ENCODE peak calls at places on chromosomes 11 and 22, in seven cellular contexts. D is AG04450, U is body of pancreas, N is mesendoderm, T is HL-60, F is fibroblast of mammary gland, Y is left ventricle myocardium inferior. O is an unnamed sample.

GRCh38 chr11:77126156-77126775 is 1.8 kb upstream of the MYO7A start:
- DNase-seq in D (no peak), U (peak; percentile 32), N (peak; percentile 17), T (no peak), F (no peak), Y (no peak), O (no peak)

GRCh38 chr11:56700919-56701485 is 2.1 kb downstream of the OR9G1 start:
- DNase-seq in D (no peak), U (no peak), N (no peak), T (no peak), F (no peak), Y (no peak), O (no peak)

GRCh38 chr11:126992065-126992803 is 8.3 kb downstream of the KIRREL3 start:
- DNase-seq in D (peak; percentile 90), U (no peak), N (peak; percentile 57), T (no peak), F (peak; percentile 95), Y (no peak), O (peak; percentile 87)

GRCh38 chr11:118907051-118907748 is 18.5 kb downstream of the BCL9L start:
- DNase-seq in D (no peak), U (peak; percentile 91), N (peak; percentile 86), T (peak; percentile 84), F (peak; percentile 74), Y (peak; percentile 81), O (peak; percentile 79)

GRCh38 chr11:59271811-59272327 is 59.1 kb upstream of the MPEG1 start:
- DNase-seq in D (no peak), U (no peak), N (no peak), T (no peak), F (no peak), Y (no peak), O (no peak)

GRCh38 chr11:126959700-126960099 is 40.9 kb downstream of the KIRREL3 start:
- DNase-seq in D (no peak), U (no peak), N (no peak), T (no peak), F (no peak), Y (no peak), O (no peak)

GRCh38 chr11:2743427-2744110 is 43.8 kb upstream of the KCNQ1OT1 start:
- DNase-seq in D (no peak), U (peak; percentile 3), N (no peak), T (no peak), F (no peak), Y (peak; percentile 10), O (no peak)

GRCh38 chr11:46380340-46381045 is 976 bp upstream of the MDK start:
- DNase-seq in D (no peak), U (peak; percentile 74), N (peak; percentile 90), T (peak; percentile 36), F (peak; percentile 36), Y (peak; percentile 76), O (peak; percentile 49)

GRCh38 chr11:134683860-134684259 is 271.8 kb upstream of the B3GAT1 start:
- DNase-seq in D (no peak), U (no peak), N (no peak), T (no peak), F (no peak), Y (no peak), O (no peak)

GRCh38 chr11:1236316-1237127 is 13.7 kb downstream of the MUC5B start:
- DNase-seq in D (no peak), U (peak; percentile 3), N (no peak), T (no peak), F (no peak), Y (no peak), O (no peak)

GRCh38 chr11:122317337-122317736 is 201.3 kb upstream of the BLID start:
- DNase-seq in D (peak; percentile 71), U (no peak), N (peak; percentile 60), T (no peak), F (no peak), Y (no peak), O (peak; percentile 28)

DNA sequence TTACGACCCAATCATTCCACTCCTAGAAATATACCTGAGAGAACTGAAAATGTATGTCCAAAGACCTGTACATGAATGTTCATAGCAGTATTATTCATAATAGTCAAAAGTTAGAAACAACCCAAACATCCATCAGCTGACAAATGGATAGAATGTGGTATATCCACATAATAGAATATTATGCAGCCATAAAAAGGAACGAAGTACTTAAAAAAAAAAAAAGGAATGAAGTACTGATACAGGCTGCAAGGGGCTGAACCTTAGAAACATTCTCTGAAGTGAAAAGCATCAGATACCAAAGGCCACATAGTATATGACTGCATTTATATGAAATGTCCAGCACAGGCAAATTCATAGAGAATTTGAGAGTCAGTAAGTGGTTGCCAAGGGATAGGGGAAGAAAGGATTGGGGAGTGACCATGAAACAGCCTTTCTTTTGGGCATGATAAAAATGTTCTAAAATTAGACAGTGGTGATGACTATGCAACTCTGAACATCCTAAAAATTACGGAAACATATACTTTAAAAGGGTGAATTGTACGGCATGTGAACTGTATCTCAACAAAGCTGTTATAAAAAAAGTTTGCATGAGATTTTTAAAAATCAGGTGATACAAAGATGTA is 1.8 kb downstream of the TPST2 start:
- DNase-seq in D (no peak), U (no peak), N (no peak), T (peak; percentile 43), F (no peak), Y (no peak), O (peak; percentile 24)
- H3K4me3 ChIP-seq in D (no peak overlapping the region), U (no peak overlapping the region), N (no peak overlapping the region), T (peak overlapping the region; percentile 69), F (no peak overlapping the region), Y (peak overlapping the region; percentile 98), O (peak overlapping the region; percentile 78)

DNA sequence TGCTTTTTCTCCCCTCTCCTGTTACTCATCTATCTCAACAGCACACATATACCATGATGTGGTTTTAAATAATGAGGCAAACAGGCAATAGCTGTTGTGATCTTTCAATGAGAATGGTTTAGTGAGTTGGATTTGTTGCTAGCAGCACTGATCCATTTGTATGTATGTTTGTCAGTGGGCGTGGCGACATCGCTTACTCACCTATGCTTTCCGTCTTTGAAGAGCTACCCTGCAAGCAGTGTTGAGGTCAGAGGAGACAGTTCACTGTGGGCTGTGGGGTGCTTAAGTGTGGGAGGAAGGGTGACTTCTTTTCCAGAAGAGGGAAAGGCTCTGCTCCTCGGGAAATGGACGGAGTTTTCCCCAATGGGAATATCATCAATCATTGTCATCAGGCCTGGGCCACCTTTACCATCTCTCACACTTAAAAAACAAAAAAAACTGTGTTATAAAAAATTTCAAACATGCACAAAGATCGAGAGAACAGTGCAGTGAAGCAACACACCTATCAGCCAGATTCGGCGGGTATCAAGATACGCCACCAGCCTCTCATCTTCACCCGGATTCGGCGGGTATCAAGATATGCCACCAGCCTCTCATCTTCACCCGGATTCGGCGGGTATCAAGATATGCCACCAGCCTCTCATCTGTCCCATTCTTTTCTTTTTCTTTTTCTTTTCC is 83.8 kb downstream of the TBC1D22A start:
- DNase-seq in D (no peak), U (no peak), N (no peak), T (no peak), F (peak; percentile 64), Y (no peak), O (peak; percentile 11)
- H3K4me3 ChIP-seq in D (no peak overlapping the region), U (no peak overlapping the region), N (no peak overlapping the region), T (no peak overlapping the region), F (no peak overlapping the region), Y (no peak overlapping the region), O (no peak overlapping the region)

GRCh38 chr22:40043793-40044101 is 49.0 kb downstream of the FAM83F start:
- DNase-seq in D (no peak), U (no peak), N (no peak), T (no peak), F (no peak), Y (no peak), O (no peak)
- H3K4me3 ChIP-seq in D (peak overlapping the region; percentile 96), U (peak overlapping the region; percentile 87), N (no peak overlapping the region), T (peak overlapping the region; percentile 98), F (peak overlapping the region; percentile 88), Y (peak overlapping the region; percentile 72), O (peak overlapping the region; percentile 89)

GRCh38 chr22:23847991-23848864 is 9.4 kb upstream of the DERL3 start:
- DNase-seq in D (no peak), U (no peak), N (peak; percentile 61), T (no peak), F (no peak), Y (no peak), O (no peak)
- H3K4me3 ChIP-seq in D (no peak overlapping the region), U (no peak overlapping the region), N (no peak overlapping the region), T (no peak overlapping the region), F (no peak overlapping the region), Y (no peak overlapping the region), O (no peak overlapping the region)

DNA sequence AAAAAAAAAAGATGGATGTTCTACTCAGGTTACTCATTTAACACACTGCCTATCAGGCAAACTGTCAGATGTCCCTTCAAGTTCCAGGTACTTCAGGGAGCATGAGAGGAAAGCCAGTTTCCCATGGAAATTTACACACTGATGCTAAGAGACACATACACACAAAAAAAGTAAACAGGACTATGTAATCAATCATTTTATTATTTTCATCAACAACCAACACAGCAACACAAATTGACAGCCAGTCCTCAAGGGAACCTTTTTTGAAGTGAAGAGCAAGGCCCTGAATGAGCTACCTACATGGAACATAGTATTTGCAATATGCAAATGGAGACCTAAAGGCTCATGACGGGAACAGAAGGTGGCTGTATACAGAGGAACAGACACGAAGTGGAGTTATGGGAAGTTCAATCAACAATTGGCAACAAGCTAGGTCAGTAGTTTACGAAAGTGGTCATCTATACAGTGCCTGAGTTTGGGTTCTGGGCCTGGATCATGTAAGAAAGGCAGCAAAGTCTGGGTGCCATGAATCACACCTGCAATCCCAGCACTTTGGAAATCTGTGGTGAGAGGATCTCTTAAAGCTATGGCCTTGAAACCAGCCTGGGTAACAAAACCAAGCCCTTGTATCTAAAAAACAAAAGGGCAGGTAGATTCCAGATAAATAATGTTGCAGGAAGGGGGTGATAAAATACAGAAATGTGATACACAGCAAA is 12.6 kb upstream of the WDR74 start:
- DNase-seq in D (no peak), U (no peak), N (no peak), T (no peak), F (no peak), Y (no peak), O (no peak)
- H3K4me3 ChIP-seq in D (no peak overlapping the region), U (no peak overlapping the region), N (no peak overlapping the region), T (no peak overlapping the region), F (no peak overlapping the region), Y (no peak overlapping the region), O (no peak overlapping the region)

O was measured in fibroblast of pulmonary artery.